ENCODE peak calls at places on chromosomes 2 and 18, in six cellular contexts. G, F, T, V, C and D are unnamed samples.

GRCh38 chr2:119838179-119838578 is 78.5 kb downstream of the PTPN4 start:
- DNase-seq in V (no peak), C (no peak), F (no peak), T (no peak), G (no peak), D (no peak)

GRCh38 chr2:28343184-28343942 is 49.3 kb upstream of the FOSL2 start:
- DNase-seq in G (no peak), T (no peak), V (no peak), C (no peak), F (no peak), D (no peak)

GRCh38 chr2:98487806-98488189 is 43.1 kb downstream of the INPP4A start:
- DNase-seq in G (peak; percentile 66), C (peak; percentile 92), F (peak; percentile 39), V (peak; percentile 53), T (no peak), D (no peak)

GRCh38 chr2:145415151-145415550 is 895.2 kb upstream of the ZEB2 start:
- DNase-seq in C (no peak), V (no peak), F (no peak), T (no peak), G (no peak), D (no peak)

GRCh38 chr18:63016270-63016669 is 300.9 kb downstream of the PHLPP1 start:
- DNase-seq in G (peak; percentile 36), V (peak; percentile 50), F (peak; percentile 32), T (no peak), C (peak; percentile 21), D (peak; percentile 36)

GRCh38 chr2:119431155-119431975 is at the start of gene TMEM37:
- DNase-seq in C (peak; percentile 90), G (peak; percentile 79), V (peak; percentile 97), F (peak; percentile 28), T (peak; percentile 50), D (peak; percentile 78)

GRCh38 chr2:86417961-86418360 is 23.2 kb upstream of the KDM3A start:
- DNase-seq in V (no peak), C (no peak), F (no peak), G (no peak), T (no peak), D (no peak)

GRCh38 chr18:76592981-76593381 is 97.9 kb upstream of the ZNF516 start:
- DNase-seq in C (no peak), G (no peak), V (no peak), F (no peak), T (no peak), D (no peak)

GRCh38 chr2:4139711-4140110 is 436.3 kb downstream of the DCDC2C start:
- DNase-seq in F (no peak), T (no peak), G (no peak), C (no peak), V (no peak), D (no peak)

GRCh38 chr2:128492966-128493811 is 174.5 kb upstream of the HS6ST1 start:
- DNase-seq in F (no peak), G (no peak), T (no peak), C (no peak), V (peak; percentile 46), D (no peak)

GRCh38 chr2:23695214-23696162 is 231.4 kb downstream of the ATAD2B start:
- DNase-seq in C (no peak), T (no peak), V (no peak), G (no peak), F (no peak), D (no peak)

GRCh38 chr2:174025271-174026121 is 60.3 kb upstream of the SP3 start:
- DNase-seq in C (no peak), V (no peak), F (no peak), G (peak; percentile 72), T (no peak), D (no peak)

GRCh38 chr2:168639501-168639900 is 162.9 kb upstream of the NOSTRIN start:
- DNase-seq in C (no peak), V (no peak), F (no peak), T (no peak), G (no peak), D (peak; percentile 63)

GRCh38 chr2:99217929-99218501 is 37.0 kb downstream of the MRPL30 start:
- DNase-seq in G (no peak), T (no peak), V (no peak), C (no peak), F (no peak), D (no peak)

GRCh38 chr2:174681099-174681982 is 82.9 kb downstream of the CHRNA1 start:
- DNase-seq in F (no peak), G (peak; percentile 23), V (no peak), C (no peak), T (no peak), D (no peak)

GRCh38 chr2:226514895-226515294 is 284.7 kb downstream of the IRS1 start:
- DNase-seq in V (no peak), F (peak; percentile 7), T (no peak), G (no peak), C (no peak), D (no peak)

GRCh38 chr2:49972699-49973098 is 818.4 kb upstream of the FSHR start:
- DNase-seq in V (no peak), F (no peak), T (peak; percentile 39), G (no peak), C (no peak), D (peak; percentile 71)

GRCh38 chr2:160372010-160372356 is 121.6 kb downstream of the RBMS1 start:
- DNase-seq in F (no peak), C (no peak), G (no peak), T (no peak), V (no peak), D (no peak)

GRCh38 chr18:27695054-27695453 is 481.9 kb downstream of the CDH2 start:
- DNase-seq in G (no peak), C (no peak), T (no peak), F (no peak), V (no peak), D (no peak)

GRCh38 chr2:38146302-38146916 is 70.5 kb upstream of the CYP1B1 start:
- DNase-seq in F (peak; percentile 37), G (no peak), V (peak; percentile 43), C (peak; percentile 71), T (peak; percentile 15), D (peak; percentile 28)

GRCh38 chr2:97745474-97746172 is 32.2 kb downstream of the ZAP70 start:
- DNase-seq in T (no peak), C (peak; percentile 21), F (no peak), G (no peak), V (no peak), D (no peak)

DNA sequence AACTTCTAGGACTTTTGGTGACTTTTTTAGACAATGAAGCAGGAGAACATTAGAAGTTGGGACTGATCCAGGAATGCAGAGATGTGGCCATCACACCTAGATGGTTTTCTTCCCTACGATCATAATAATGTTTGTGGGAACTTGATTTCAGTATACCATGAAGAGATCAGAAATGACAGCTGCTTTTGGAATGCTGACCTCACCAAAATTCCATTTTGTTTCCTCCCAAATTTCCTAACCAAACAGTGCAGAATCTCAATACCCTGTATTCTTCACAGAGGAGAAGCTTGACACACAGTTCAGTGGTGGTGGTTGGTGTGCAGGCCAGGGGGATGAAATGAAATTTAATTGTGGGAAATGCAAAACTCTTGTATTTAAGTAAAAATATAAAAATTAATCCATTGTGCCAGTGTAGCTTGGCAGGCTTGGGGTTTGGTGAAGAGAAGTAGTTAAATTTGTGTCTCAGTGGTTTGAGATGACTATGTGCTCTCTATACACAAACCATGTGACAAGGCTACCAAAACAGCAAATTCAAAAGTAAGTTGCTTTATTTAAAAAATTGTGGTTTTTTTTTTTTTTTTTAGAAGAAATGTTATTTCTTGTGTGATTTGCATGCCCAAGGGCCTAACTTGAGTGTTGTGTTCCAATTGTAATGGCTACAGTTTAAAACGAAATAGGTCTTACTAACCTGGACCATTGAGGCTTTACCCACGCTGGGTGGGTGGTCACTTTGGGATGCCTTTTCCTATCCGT is 252.4 kb downstream of the LPIN1 start:
- DNase-seq in C (peak; percentile 40), V (no peak), T (no peak), F (no peak), G (no peak), D (no peak)
- H3K4me1 ChIP-seq in C (peaks cover 17% of the 10 kb centered on the region), V (peaks cover 4% of the 10 kb centered on the region), T (no peaks in the 10 kb centered on the region), F (no peaks in the 10 kb centered on the region), G (no peaks in the 10 kb centered on the region), D (no peaks in the 10 kb centered on the region)

GRCh38 chr2:122329266-122329665 is 573.8 kb downstream of the TSN start:
- DNase-seq in C (no peak), F (no peak), G (no peak), V (no peak), T (no peak), D (no peak)
- TF ChIP-seq ZNF274 in C (no peak), F (no peak), G (no peak), V (no peak), T (no peak), D (no peak)

GRCh38 chr2:26768759-26769500 is 4.8 kb downstream of the SLC35F6 start:
- DNase-seq in V (peak; percentile 74), F (peak; percentile 82), T (no peak), G (no peak), C (no peak), D (no peak)

GRCh38 chr2:26767129-26767528 is 3.0 kb downstream of the SLC35F6 start:
- DNase-seq in F (no peak), C (no peak), T (no peak), V (no peak), G (no peak), D (no peak)

GRCh38 chr2:26767894-26768487 is 3.9 kb downstream of the SLC35F6 start:
- DNase-seq in T (no peak), F (no peak), V (no peak), G (no peak), C (no peak), D (no peak)

GRCh38 chr2:26770986-26771586 is 7.0 kb downstream of the SLC35F6 start:
- DNase-seq in C (no peak), G (peak; percentile 62), F (no peak), T (no peak), V (peak; percentile 70), D (no peak)

DNA sequence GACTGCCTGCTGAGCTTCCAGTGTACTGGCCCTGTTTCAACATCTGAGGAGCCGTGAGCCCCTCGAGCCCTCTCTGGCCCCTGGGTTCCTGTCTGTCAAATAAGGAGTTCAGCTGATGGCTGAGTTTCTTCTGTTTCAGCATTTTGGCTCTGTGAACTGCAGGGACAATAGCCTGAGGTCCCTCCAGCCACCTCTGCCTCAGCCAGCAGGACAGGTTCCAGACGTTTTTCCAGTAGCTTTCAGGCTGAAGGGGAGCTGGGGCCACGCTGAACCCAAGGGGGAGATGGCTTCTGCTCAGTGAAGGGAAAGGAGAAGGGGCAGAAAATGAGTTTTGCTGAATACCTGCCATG is 5.4 kb downstream of the SLC35F6 start:
- DNase-seq in C (no peak), F (no peak), V (no peak), T (no peak), G (no peak), D (no peak)
- H3K9ac ChIP-seq in C (no peak overlapping the region), F (peak overlapping the region; percentile 76), V (peak overlapping the region; percentile 67), T (no peak overlapping the region), G (no peak overlapping the region), D (no peak overlapping the region)

DNA sequence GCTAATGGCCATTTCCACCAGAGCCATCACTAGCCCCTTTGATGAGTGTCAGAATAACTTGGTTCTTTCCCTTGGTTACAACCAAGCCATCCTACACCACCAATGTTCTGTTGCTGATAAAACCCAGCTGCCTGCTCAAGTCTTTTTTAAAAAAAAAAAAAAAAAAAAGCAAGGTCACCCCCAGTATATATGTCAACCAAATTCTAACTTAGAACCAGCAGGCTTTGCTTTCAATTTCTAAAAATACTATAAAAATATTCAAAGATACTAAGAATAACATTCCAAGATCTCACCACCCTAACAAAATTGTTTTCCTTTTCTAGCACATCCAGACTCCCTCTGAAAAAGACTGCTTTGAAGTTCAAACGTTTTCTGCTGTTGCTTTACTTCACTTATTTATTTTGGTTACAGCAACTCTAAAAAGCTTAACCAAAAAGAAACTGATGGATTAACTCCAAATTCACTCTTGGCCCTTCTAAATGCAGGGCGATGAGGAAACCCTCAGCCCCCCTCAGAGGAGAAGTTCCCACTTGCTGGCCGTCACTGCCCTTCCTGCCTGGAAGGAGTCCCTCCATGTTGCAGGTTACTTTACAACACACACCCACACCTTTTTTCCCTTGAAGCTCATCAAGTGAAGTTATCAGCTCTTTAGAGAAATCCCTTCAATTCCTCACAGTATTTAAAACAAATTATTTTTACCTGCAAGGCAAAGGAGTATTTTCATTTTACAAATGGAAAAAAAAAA is 10.8 kb downstream of the UXS1 start:
- DNase-seq in F (no peak), C (no peak), G (no peak), T (no peak), V (no peak), D (no peak)
- H3K4me1 ChIP-seq in F (no peaks in the 10 kb centered on the region), C (peaks cover under 1% of the 10 kb centered on the region), G (peaks cover 37% of the 10 kb centered on the region), T (peaks cover 2% of the 10 kb centered on the region), V (peaks cover 6% of the 10 kb centered on the region), D (no peaks in the 10 kb centered on the region)